ENCODE peak calls at places on chromosomes 6 and 20, in five cellular contexts. W, A, D, M and O are unnamed samples.

GRCh38 chr6:33288942-33289783 is at the start of the genes PFDN6 and WDR46:
- DNase-seq in W (peak; percentile 69), A (peak; percentile 89), D (peak; percentile 88), M (peak; percentile 88), O (peak; percentile 57)

GRCh38 chr6:125945378-125946141 is 11.0 kb upstream of the HINT3 start:
- DNase-seq in W (no peak), A (no peak), D (no peak), M (peak; percentile 82), O (no peak)

GRCh38 chr6:53433617-53434285 is 85.0 kb upstream of the ELOVL5 start:
- DNase-seq in W (no peak), A (no peak), D (no peak), M (no peak), O (no peak)

GRCh38 chr6:37339911-37340638 is 13.7 kb upstream of the RNF8 start:
- DNase-seq in W (no peak), A (no peak), D (no peak), M (peak; percentile 28), O (no peak)

GRCh38 chr6:41442800-41443501 is 103.2 kb upstream of the FOXP4 start:
- DNase-seq in W (no peak), A (no peak), D (no peak), M (peak; percentile 27), O (no peak)

GRCh38 chr6:39225946-39226437 is 3.3 kb downstream of the KCNK5 start:
- DNase-seq in W (no peak), A (no peak), D (peak; percentile 9), M (no peak), O (no peak)

GRCh38 chr6:153790048-153790447 is 249.0 kb upstream of the OPRM1 start:
- DNase-seq in W (no peak), A (no peak), D (no peak), M (peak; percentile 13), O (peak; percentile 50)

GRCh38 chr6:11120273-11121005 is 8.9 kb upstream of the ERVFRD-1 start:
- DNase-seq in W (no peak), A (no peak), D (no peak), M (peak; percentile 72), O (no peak)

GRCh38 chr6:68679399-68679798 is 44.3 kb downstream of the ADGRB3 start:
- DNase-seq in W (no peak), A (no peak), D (no peak), M (no peak), O (no peak)

GRCh38 chr6:27866370-27867050 is 45.7 kb downstream of the OR2B2 start:
- DNase-seq in W (no peak), A (peak; percentile 72), D (peak; percentile 77), M (peak; percentile 68), O (no peak)

GRCh38 chr20:58634818-58635665 is 16.0 kb upstream of the STX16 start:
- DNase-seq in W (no peak), A (no peak), D (no peak), M (peak; percentile 61), O (no peak)

GRCh38 chr6:85920782-85921181 is 278.1 kb upstream of the SYNCRIP start:
- DNase-seq in W (peak; percentile 74), A (no peak), D (no peak), M (no peak), O (no peak)

GRCh38 chr6:85912582-85912981 is 269.9 kb upstream of the SYNCRIP start:
- DNase-seq in W (no peak), A (no peak), D (no peak), M (no peak), O (no peak)

GRCh38 chr6:85923013-85923430 is 280.3 kb upstream of the SYNCRIP start:
- DNase-seq in W (no peak), A (peak; percentile 64), D (peak; percentile 3), M (peak; percentile 51), O (peak; percentile 58)

DNA sequence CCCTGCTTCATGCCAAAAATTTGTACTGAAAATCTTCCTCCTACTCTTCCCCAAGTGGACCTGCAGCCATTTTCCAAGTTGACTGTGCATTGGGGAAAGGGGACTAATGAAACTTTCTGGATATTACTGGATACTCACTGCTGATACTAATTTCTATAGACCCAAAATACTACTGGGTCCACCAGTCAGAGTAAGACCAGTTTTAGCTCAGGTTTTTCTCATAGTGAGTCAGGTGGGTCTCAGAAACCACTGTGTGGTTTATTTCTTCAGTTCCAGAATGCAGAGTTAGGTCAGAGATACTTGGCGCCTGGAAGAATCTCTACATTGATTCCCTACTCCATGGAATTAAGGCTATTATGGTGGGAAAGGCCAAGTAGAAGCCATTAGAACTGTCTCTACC is 274.8 kb upstream of the SYNCRIP start:
- DNase-seq in W (no peak), A (no peak), D (no peak), M (no peak), O (no peak)
- H3K27ac ChIP-seq in W (no peak overlapping the region), A (no peak overlapping the region), D (no peak overlapping the region), M (no peak overlapping the region), O (no peak overlapping the region)

GRCh38 chr20:39349240-39349639 is 387.1 kb downstream of the DHX35 start:
- DNase-seq in W (no peak), A (no peak), D (no peak), M (no peak), O (no peak)
- H3K27ac ChIP-seq in W (no peak overlapping the region), A (no peak overlapping the region), D (no peak overlapping the region), M (no peak overlapping the region), O (no peak overlapping the region)

GRCh38 chr6:56144538-56145324 is 102.6 kb downstream of the COL21A1 start:
- DNase-seq in W (no peak), A (no peak), D (no peak), M (peak; percentile 64), O (no peak)
- H3K27ac ChIP-seq in W (no peak overlapping the region), A (no peak overlapping the region), D (no peak overlapping the region), M (no peak overlapping the region), O (no peak overlapping the region)

GRCh38 chr6:1390805-1391511 is 1.6 kb downstream of the FOXF2 start:
- DNase-seq in W (no peak), A (no peak), D (no peak), M (peak; percentile 63), O (no peak)
- H3K27ac ChIP-seq in W (no peak overlapping the region), A (no peak overlapping the region), D (no peak overlapping the region), M (peak overlapping the region; percentile 98), O (no peak overlapping the region)

DNA sequence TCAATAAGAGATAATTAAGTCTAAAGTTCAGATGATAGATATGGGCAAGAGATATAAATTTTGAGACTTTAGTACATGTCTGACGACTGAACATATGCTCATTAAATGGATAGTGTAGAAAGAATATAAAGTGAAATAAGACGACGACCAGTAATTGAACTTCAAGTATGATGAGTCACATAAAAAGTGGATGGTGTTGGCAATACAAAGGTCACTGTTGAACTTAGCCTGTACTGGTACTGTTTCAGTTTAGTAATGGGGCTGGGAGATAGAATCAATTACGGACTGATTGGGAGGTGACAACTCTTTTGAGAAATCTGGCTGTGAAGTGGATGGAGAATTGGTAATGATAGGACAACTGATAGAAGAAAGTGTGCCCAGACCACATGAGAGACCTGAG is 68.1 kb downstream of the IBTK start:
- DNase-seq in W (no peak), A (no peak), D (no peak), M (peak; percentile 3), O (no peak)
- H3K27ac ChIP-seq in W (no peak overlapping the region), A (no peak overlapping the region), D (no peak overlapping the region), M (no peak overlapping the region), O (no peak overlapping the region)

DNA sequence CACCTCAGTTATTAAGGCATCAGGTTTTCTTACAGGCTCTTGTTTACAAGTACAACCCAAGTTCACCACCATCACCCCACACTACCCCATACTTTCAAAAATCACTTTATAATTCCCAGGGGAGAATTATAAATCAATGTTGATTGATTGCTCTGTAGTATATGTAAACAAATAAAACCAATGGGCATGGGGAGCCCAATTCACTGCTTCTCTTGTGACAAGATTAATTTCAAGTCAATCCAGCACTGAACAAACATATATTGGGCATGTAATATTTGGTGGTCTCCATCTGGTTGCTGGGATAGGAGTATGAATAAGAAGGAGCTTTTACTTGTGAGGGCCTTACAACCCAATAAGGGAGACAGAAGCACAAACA is 95.8 kb downstream of the CLVS2 start:
- DNase-seq in W (no peak), A (no peak), D (no peak), M (no peak), O (no peak)
- H3K27ac ChIP-seq in W (no peak overlapping the region), A (no peak overlapping the region), D (no peak overlapping the region), M (no peak overlapping the region), O (peak overlapping the region; percentile 82)